ENCODE peak calls at places on chromosome 1, in four cellular contexts. T is IMR-90, K is stomach, F is HFFc6. W is an unnamed sample.

GRCh38 chr1:211576717-211577116 is 2.2 kb downstream of the SLC30A1 start:
- DNase-seq in F (no peak), K (no peak), T (no peak), W (no peak)

GRCh38 chr1:193325771-193326170 is 139.4 kb upstream of the B3GALT2 start:
- DNase-seq in K (no peak), F (no peak), T (peak; percentile 22), W (no peak)

GRCh38 chr1:234222561-234223280 is 150.5 kb upstream of the COA6 start:
- DNase-seq in T (no peak), F (no peak), K (no peak), W (no peak)

GRCh38 chr1:94310570-94311270 is 73.3 kb upstream of the ARHGAP29 start:
- DNase-seq in F (no peak), T (no peak), K (no peak), W (no peak)

GRCh38 chr1:99886841-99887240 is 36.7 kb downstream of the AGL start:
- DNase-seq in K (no peak), T (peak; percentile 42), F (peak; percentile 4), W (no peak)

GRCh38 chr1:45864765-45865164 is 61.4 kb downstream of the MAST2 start:
- DNase-seq in T (peak; percentile 46), F (no peak), K (no peak), W (no peak)

GRCh38 chr1:6554907-6555778 is at the start of gene TAS1R1:
- DNase-seq in K (peak; percentile 76), T (no peak), F (no peak), W (no peak)

GRCh38 chr1:167273027-167273800 is 52.5 kb downstream of the POU2F1 start:
- DNase-seq in F (no peak), K (no peak), T (peak; percentile 8), W (no peak)

GRCh38 chr1:40876436-40876761 is 14.2 kb upstream of the CITED4 start:
- DNase-seq in F (no peak), T (no peak), K (no peak), W (no peak)

GRCh38 chr1:204302769-204303168 is 57.0 kb downstream of the PLEKHA6 start:
- DNase-seq in F (no peak), K (no peak), T (no peak), W (no peak)

GRCh38 chr1:204308023-204308628 is 51.6 kb downstream of the PLEKHA6 start:
- DNase-seq in K (no peak), F (no peak), T (no peak), W (no peak)

GRCh38 chr1:204306076-204306475 is 53.7 kb downstream of the PLEKHA6 start:
- DNase-seq in K (no peak), T (no peak), F (no peak), W (no peak)

GRCh38 chr1:204304067-204304466 is 55.7 kb downstream of the PLEKHA6 start:
- DNase-seq in F (no peak), K (no peak), T (no peak), W (no peak)

GRCh38 chr1:204307334-204307883 is 52.3 kb downstream of the PLEKHA6 start:
- DNase-seq in T (peak; percentile 76), F (no peak), K (peak; percentile 50), W (no peak)
- TF ChIP-seq CTCF in T (no peak), F (no peak), K (no peak), W (no peak)

DNA sequence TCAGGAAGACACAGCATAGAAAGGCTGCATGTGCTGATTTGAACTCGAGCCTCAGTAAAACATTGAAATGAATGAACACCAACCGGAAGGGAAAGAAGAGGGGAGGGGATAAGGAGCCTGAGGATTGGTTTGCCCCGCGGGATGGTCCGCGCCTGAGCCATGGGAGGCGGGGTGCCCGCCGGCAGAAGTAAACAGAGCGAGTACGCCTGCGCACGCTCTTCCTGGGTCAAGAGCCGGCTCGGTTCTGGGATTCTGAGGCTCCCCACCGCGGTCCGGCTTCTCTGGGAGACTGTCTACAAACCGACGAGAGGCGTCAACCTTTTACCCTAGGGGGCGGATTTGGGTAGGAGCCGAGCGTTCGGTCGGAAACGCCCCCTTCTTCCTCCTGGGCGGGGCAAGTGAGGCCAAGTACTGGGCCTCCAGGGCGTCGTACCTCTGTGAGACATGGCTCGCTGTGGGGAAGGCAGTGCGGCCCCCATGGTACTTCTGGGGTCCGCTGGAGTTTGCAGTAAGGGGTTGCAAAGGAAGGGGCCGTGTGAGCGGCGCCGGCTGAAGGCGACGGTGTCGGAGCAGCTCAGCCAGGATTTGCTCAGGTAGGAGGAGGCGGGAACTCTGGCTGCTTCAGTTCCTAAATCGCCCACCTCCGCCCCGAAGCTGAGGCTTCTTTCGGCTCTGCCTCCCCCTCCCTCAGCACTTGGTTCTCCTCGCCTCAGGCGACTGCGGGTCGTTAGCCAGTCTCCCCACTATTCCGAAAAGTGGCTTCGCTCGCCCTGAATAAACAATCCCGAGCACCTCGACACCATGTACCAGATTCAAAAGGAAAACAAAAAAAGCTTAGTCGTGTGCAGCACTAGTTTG is at the start of gene BTBD8:
- DNase-seq in K (peak; percentile 74), F (peak; percentile 70), T (peak; percentile 71), W (peak; percentile 79)
- TF ChIP-seq CTCF in K (no peak), F (peak; percentile 27), T (no peak), W (peak; percentile 17)

GRCh38 chr1:201766117-201766863 is 62.7 kb upstream of the IPO9 start:
- DNase-seq in K (no peak), T (peak; percentile 91), F (peak; percentile 79), W (no peak)

GRCh38 chr1:201761178-201761577 is 67.8 kb upstream of the IPO9 start:
- DNase-seq in F (no peak), T (no peak), K (no peak), W (no peak)

GRCh38 chr1:201764166-201764565 is 64.8 kb upstream of the IPO9 start:
- DNase-seq in F (no peak), K (no peak), T (no peak), W (no peak)

GRCh38 chr1:201761871-201762270 is 67.1 kb upstream of the IPO9 start:
- DNase-seq in K (no peak), T (no peak), F (no peak), W (no peak)

DNA sequence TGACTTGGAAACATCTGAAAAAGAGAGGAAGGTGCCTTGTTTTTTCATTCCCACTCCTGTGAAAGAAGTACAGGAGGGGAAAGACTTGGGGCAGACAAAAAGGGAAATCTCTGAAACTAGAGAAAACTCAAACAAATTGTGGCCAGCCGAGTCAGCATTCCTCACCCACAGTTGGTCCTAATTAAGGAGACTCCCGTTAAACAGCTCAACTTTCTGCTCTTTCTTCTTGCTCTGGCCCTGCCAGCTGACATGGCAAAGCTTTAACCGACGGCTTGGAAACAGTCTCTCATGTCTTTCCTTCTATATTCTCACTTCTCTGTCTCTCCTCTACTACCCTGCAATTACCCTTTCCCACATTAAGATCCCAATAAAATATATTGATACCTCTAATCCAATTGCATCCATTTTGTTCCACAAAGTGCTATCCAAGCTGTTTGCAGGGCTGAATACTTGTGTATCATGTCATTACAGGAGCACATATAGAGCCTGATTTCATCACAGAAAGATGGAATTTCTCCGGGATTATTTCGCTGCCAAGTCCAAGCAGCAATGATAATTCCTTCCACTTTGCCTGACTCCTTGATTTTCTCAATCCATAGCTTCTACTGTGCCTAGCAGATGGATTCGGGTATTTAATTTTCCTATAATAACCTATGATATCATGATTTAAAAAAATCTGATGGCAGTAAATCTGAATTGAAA is 65.4 kb upstream of the IPO9 start:
- DNase-seq in K (no peak), F (peak; percentile 61), T (peak; percentile 55), W (no peak)
- TF ChIP-seq CTCF in K (no peak), F (no peak), T (no peak), W (no peak)

DNA sequence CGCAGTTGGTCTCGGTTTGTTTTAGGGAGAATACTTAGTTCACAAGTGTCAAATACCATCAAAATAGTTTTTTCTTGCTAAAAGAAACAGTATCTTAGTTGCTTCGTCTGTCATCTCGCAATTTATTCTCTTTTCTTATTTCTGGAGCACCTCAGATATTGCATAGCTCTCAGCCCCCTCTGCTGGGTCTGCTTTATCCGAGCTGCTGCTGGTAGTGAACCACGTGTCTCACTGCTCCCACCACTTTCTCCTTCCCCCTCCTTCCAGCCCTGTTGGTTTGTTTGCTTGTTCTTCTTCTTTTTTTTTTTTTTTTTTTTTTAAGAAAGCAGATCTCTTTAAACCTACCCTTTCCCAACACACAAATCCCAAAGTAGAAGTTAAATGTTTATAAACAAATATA is 170.8 kb downstream of the EDEM3 start:
- DNase-seq in T (no peak), K (no peak), F (no peak), W (no peak)
- TF ChIP-seq CTCF in T (no peak), K (no peak), F (no peak), W (no peak)

GRCh38 chr1:54054438-54054749 is 986 bp downstream of the TCEANC2 start:
- DNase-seq in T (no peak), F (no peak), K (no peak), W (no peak)
- TF ChIP-seq CTCF in T (no peak), F (no peak), K (no peak), W (no peak)

DNA sequence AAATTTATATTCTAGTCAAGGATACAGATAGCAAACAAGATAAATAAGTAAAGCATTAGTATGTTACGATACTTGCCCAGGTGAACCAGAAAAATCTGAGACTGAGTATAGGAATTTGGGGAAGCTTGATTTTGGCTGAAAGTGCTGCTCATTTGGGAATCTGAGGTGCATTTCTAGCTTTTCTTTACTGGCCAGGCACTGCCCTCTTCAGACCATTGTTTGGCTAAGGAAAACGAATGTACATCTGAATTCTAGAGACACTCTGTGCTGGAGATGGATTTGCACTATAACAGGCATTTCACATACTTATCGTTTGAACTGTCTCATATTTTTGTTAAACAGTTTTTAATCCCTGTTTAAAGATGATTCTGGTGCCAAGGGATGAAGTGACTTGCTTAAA is 23.4 kb downstream of the ARID1A start:
- DNase-seq in T (no peak), K (no peak), F (no peak), W (no peak)
- TF ChIP-seq CTCF in T (peak; percentile 18), K (no peak), F (no peak), W (no peak)

W was measured in type B pancreatic cell.